ENCODE peak calls at places on chromosomes 12 and 14, in nine cellular contexts. One of them, this sample, is unnamed.

GRCh38 chr12:13099066-13099909 is 4.2 kb downstream of the GSG1 start:
- DNase-seq in amniotic epithelial cell: no peak
- DNase-seq in GDM1: peak
- DNase-seq in stimulated activated CD4-positive, alpha-beta T cell treated with anti-CD3 and anti-CD28 coated beads, Interleukin-1b, Interleukin-23, amount 100 ng/mL, for 1 hour: no peak
- DNase-seq in transverse colon: no peak
- DNase-seq in T-cell: no peak
- DNase-seq in activated CD8-positive, alpha-beta memory T cell treated with anti-CD3 and anti-CD28 coated beads for 4 hours: no peak
- DNase-seq in AML-193: peak
- DNase-seq in pancreas: no peak
- DNase-seq in this sample: no peak

GRCh38 chr12:46400406-46400805 is 27.8 kb upstream of the SLC38A2 start:
- DNase-seq in transverse colon: no peak
- DNase-seq in activated CD8-positive, alpha-beta memory T cell treated with anti-CD3 and anti-CD28 coated beads for 4 hours: no peak
- DNase-seq in pancreas: no peak
- DNase-seq in amniotic epithelial cell: peak
- DNase-seq in T-cell: no peak
- DNase-seq in AML-193: no peak
- DNase-seq in GDM1: no peak
- DNase-seq in stimulated activated CD4-positive, alpha-beta T cell treated with anti-CD3 and anti-CD28 coated beads, Interleukin-1b, Interleukin-23, amount 100 ng/mL, for 1 hour: no peak
- DNase-seq in this sample: no peak

GRCh38 chr14:100649173-100649519 is 61.9 kb upstream of the BEGAIN start:
- DNase-seq in stimulated activated CD4-positive, alpha-beta T cell treated with anti-CD3 and anti-CD28 coated beads, Interleukin-1b, Interleukin-23, amount 100 ng/mL, for 1 hour: no peak
- DNase-seq in GDM1: no peak
- DNase-seq in T-cell: no peak
- DNase-seq in activated CD8-positive, alpha-beta memory T cell treated with anti-CD3 and anti-CD28 coated beads for 4 hours: no peak
- DNase-seq in AML-193: no peak
- DNase-seq in amniotic epithelial cell: peak
- DNase-seq in transverse colon: no peak
- DNase-seq in pancreas: no peak
- DNase-seq in this sample: no peak

GRCh38 chr12:93322784-93323183 is 54.9 kb upstream of the NUDT4 start:
- DNase-seq in pancreas: no peak
- DNase-seq in AML-193: no peak
- DNase-seq in GDM1: no peak
- DNase-seq in T-cell: no peak
- DNase-seq in transverse colon: peak
- DNase-seq in activated CD8-positive, alpha-beta memory T cell treated with anti-CD3 and anti-CD28 coated beads for 4 hours: no peak
- DNase-seq in stimulated activated CD4-positive, alpha-beta T cell treated with anti-CD3 and anti-CD28 coated beads, Interleukin-1b, Interleukin-23, amount 100 ng/mL, for 1 hour: no peak
- DNase-seq in amniotic epithelial cell: peak
- DNase-seq in this sample: no peak

GRCh38 chr12:9211687-9212086 is 3.5 kb upstream of the PZP start:
- DNase-seq in AML-193: no peak
- DNase-seq in GDM1: no peak
- DNase-seq in pancreas: no peak
- DNase-seq in transverse colon: no peak
- DNase-seq in stimulated activated CD4-positive, alpha-beta T cell treated with anti-CD3 and anti-CD28 coated beads, Interleukin-1b, Interleukin-23, amount 100 ng/mL, for 1 hour: no peak
- DNase-seq in T-cell: no peak
- DNase-seq in amniotic epithelial cell: no peak
- DNase-seq in activated CD8-positive, alpha-beta memory T cell treated with anti-CD3 and anti-CD28 coated beads for 4 hours: no peak
- DNase-seq in this sample: no peak

GRCh38 chr12:13613297-13613696 is 368.1 kb downstream of the GRIN2B start:
- DNase-seq in activated CD8-positive, alpha-beta memory T cell treated with anti-CD3 and anti-CD28 coated beads for 4 hours: no peak
- DNase-seq in T-cell: no peak
- DNase-seq in amniotic epithelial cell: no peak
- DNase-seq in stimulated activated CD4-positive, alpha-beta T cell treated with anti-CD3 and anti-CD28 coated beads, Interleukin-1b, Interleukin-23, amount 100 ng/mL, for 1 hour: no peak
- DNase-seq in AML-193: no peak
- DNase-seq in pancreas: no peak
- DNase-seq in GDM1: no peak
- DNase-seq in transverse colon: no peak
- DNase-seq in this sample: no peak

GRCh38 chr12:76688627-76689026 is 75.3 kb upstream of the ZDHHC17 start:
- DNase-seq in stimulated activated CD4-positive, alpha-beta T cell treated with anti-CD3 and anti-CD28 coated beads, Interleukin-1b, Interleukin-23, amount 100 ng/mL, for 1 hour: no peak
- DNase-seq in activated CD8-positive, alpha-beta memory T cell treated with anti-CD3 and anti-CD28 coated beads for 4 hours: no peak
- DNase-seq in pancreas: no peak
- DNase-seq in T-cell: no peak
- DNase-seq in amniotic epithelial cell: no peak
- DNase-seq in transverse colon: no peak
- DNase-seq in GDM1: peak
- DNase-seq in AML-193: peak
- DNase-seq in this sample: no peak

GRCh38 chr12:7374423-7375144 is 69.4 kb downstream of the CD163L1 start:
- DNase-seq in transverse colon: peak
- DNase-seq in activated CD8-positive, alpha-beta memory T cell treated with anti-CD3 and anti-CD28 coated beads for 4 hours: no peak
- DNase-seq in amniotic epithelial cell: no peak
- DNase-seq in stimulated activated CD4-positive, alpha-beta T cell treated with anti-CD3 and anti-CD28 coated beads, Interleukin-1b, Interleukin-23, amount 100 ng/mL, for 1 hour: no peak
- DNase-seq in AML-193: peak
- DNase-seq in GDM1: peak
- DNase-seq in T-cell: no peak
- DNase-seq in pancreas: peak
- DNase-seq in this sample: no peak

GRCh38 chr14:93977790-93978581 is 1.6 kb upstream of the ASB2 start:
- DNase-seq in amniotic epithelial cell: peak
- DNase-seq in transverse colon: peak
- DNase-seq in T-cell: peak
- DNase-seq in GDM1: no peak
- DNase-seq in AML-193: no peak
- DNase-seq in pancreas: peak
- DNase-seq in stimulated activated CD4-positive, alpha-beta T cell treated with anti-CD3 and anti-CD28 coated beads, Interleukin-1b, Interleukin-23, amount 100 ng/mL, for 1 hour: peak
- DNase-seq in activated CD8-positive, alpha-beta memory T cell treated with anti-CD3 and anti-CD28 coated beads for 4 hours: peak
- DNase-seq in this sample: no peak

GRCh38 chr14:68571928-68572525 is 220.8 kb downstream of the ZFP36L1 start:
- DNase-seq in stimulated activated CD4-positive, alpha-beta T cell treated with anti-CD3 and anti-CD28 coated beads, Interleukin-1b, Interleukin-23, amount 100 ng/mL, for 1 hour: no peak
- DNase-seq in amniotic epithelial cell: no peak
- DNase-seq in pancreas: no peak
- DNase-seq in GDM1: no peak
- DNase-seq in AML-193: no peak
- DNase-seq in activated CD8-positive, alpha-beta memory T cell treated with anti-CD3 and anti-CD28 coated beads for 4 hours: no peak
- DNase-seq in transverse colon: no peak
- DNase-seq in T-cell: no peak
- DNase-seq in this sample: no peak

GRCh38 chr14:66121859-66122258 is 364.3 kb upstream of the CCDC196 start:
- DNase-seq in stimulated activated CD4-positive, alpha-beta T cell treated with anti-CD3 and anti-CD28 coated beads, Interleukin-1b, Interleukin-23, amount 100 ng/mL, for 1 hour: no peak
- DNase-seq in amniotic epithelial cell: no peak
- DNase-seq in GDM1: no peak
- DNase-seq in transverse colon: no peak
- DNase-seq in activated CD8-positive, alpha-beta memory T cell treated with anti-CD3 and anti-CD28 coated beads for 4 hours: no peak
- DNase-seq in T-cell: no peak
- DNase-seq in AML-193: no peak
- DNase-seq in pancreas: no peak
- DNase-seq in this sample: no peak

GRCh38 chr14:24145700-24146621 is at the start of gene PSME2:
- DNase-seq in AML-193: no peak
- DNase-seq in stimulated activated CD4-positive, alpha-beta T cell treated with anti-CD3 and anti-CD28 coated beads, Interleukin-1b, Interleukin-23, amount 100 ng/mL, for 1 hour: no peak
- DNase-seq in GDM1: no peak
- DNase-seq in T-cell: no peak
- DNase-seq in amniotic epithelial cell: peak
- DNase-seq in transverse colon: no peak
- DNase-seq in pancreas: no peak
- DNase-seq in activated CD8-positive, alpha-beta memory T cell treated with anti-CD3 and anti-CD28 coated beads for 4 hours: no peak
- DNase-seq in this sample: no peak

GRCh38 chr12:111926631-111927030 is 84.6 kb downstream of the MAPKAPK5 start:
- DNase-seq in transverse colon: no peak
- DNase-seq in stimulated activated CD4-positive, alpha-beta T cell treated with anti-CD3 and anti-CD28 coated beads, Interleukin-1b, Interleukin-23, amount 100 ng/mL, for 1 hour: no peak
- DNase-seq in amniotic epithelial cell: no peak
- DNase-seq in AML-193: no peak
- DNase-seq in activated CD8-positive, alpha-beta memory T cell treated with anti-CD3 and anti-CD28 coated beads for 4 hours: no peak
- DNase-seq in T-cell: no peak
- DNase-seq in GDM1: no peak
- DNase-seq in pancreas: no peak
- DNase-seq in this sample: no peak

GRCh38 chr12:24423611-24424010 is 474.1 kb upstream of the SOX5 start:
- DNase-seq in transverse colon: no peak
- DNase-seq in amniotic epithelial cell: no peak
- DNase-seq in GDM1: no peak
- DNase-seq in stimulated activated CD4-positive, alpha-beta T cell treated with anti-CD3 and anti-CD28 coated beads, Interleukin-1b, Interleukin-23, amount 100 ng/mL, for 1 hour: no peak
- DNase-seq in T-cell: no peak
- DNase-seq in pancreas: no peak
- DNase-seq in AML-193: no peak
- DNase-seq in activated CD8-positive, alpha-beta memory T cell treated with anti-CD3 and anti-CD28 coated beads for 4 hours: no peak
- DNase-seq in this sample: no peak

GRCh38 chr12:93540506-93540905 is 32.0 kb upstream of the SOCS2 start:
- DNase-seq in activated CD8-positive, alpha-beta memory T cell treated with anti-CD3 and anti-CD28 coated beads for 4 hours: no peak
- DNase-seq in pancreas: no peak
- DNase-seq in AML-193: no peak
- DNase-seq in amniotic epithelial cell: no peak
- DNase-seq in transverse colon: no peak
- DNase-seq in GDM1: no peak
- DNase-seq in T-cell: no peak
- DNase-seq in stimulated activated CD4-positive, alpha-beta T cell treated with anti-CD3 and anti-CD28 coated beads, Interleukin-1b, Interleukin-23, amount 100 ng/mL, for 1 hour: no peak
- DNase-seq in this sample: no peak

GRCh38 chr14:52131640-52132320 is 62.9 kb upstream of the NID2 start:
- DNase-seq in stimulated activated CD4-positive, alpha-beta T cell treated with anti-CD3 and anti-CD28 coated beads, Interleukin-1b, Interleukin-23, amount 100 ng/mL, for 1 hour: no peak
- DNase-seq in pancreas: no peak
- DNase-seq in GDM1: peak
- DNase-seq in activated CD8-positive, alpha-beta memory T cell treated with anti-CD3 and anti-CD28 coated beads for 4 hours: no peak
- DNase-seq in transverse colon: peak
- DNase-seq in T-cell: peak
- DNase-seq in amniotic epithelial cell: peak
- DNase-seq in AML-193: peak
- DNase-seq in this sample: no peak

GRCh38 chr14:65286443-65286842 is 126.1 kb upstream of the FUT8 start:
- DNase-seq in AML-193: no peak
- DNase-seq in stimulated activated CD4-positive, alpha-beta T cell treated with anti-CD3 and anti-CD28 coated beads, Interleukin-1b, Interleukin-23, amount 100 ng/mL, for 1 hour: no peak
- DNase-seq in amniotic epithelial cell: no peak
- DNase-seq in T-cell: no peak
- DNase-seq in pancreas: no peak
- DNase-seq in activated CD8-positive, alpha-beta memory T cell treated with anti-CD3 and anti-CD28 coated beads for 4 hours: no peak
- DNase-seq in GDM1: no peak
- DNase-seq in transverse colon: no peak
- DNase-seq in this sample: no peak

GRCh38 chr12:24045816-24046257 is 96.4 kb upstream of the SOX5 start:
- DNase-seq in stimulated activated CD4-positive, alpha-beta T cell treated with anti-CD3 and anti-CD28 coated beads, Interleukin-1b, Interleukin-23, amount 100 ng/mL, for 1 hour: no peak
- DNase-seq in transverse colon: no peak
- DNase-seq in activated CD8-positive, alpha-beta memory T cell treated with anti-CD3 and anti-CD28 coated beads for 4 hours: no peak
- DNase-seq in T-cell: no peak
- DNase-seq in pancreas: no peak
- DNase-seq in amniotic epithelial cell: peak
- DNase-seq in AML-193: no peak
- DNase-seq in GDM1: no peak
- DNase-seq in this sample: no peak

GRCh38 chr12:107057071-107057834 is 36.1 kb downstream of the CRY1 start:
- DNase-seq in T-cell: no peak
- DNase-seq in pancreas: no peak
- DNase-seq in GDM1: no peak
- DNase-seq in stimulated activated CD4-positive, alpha-beta T cell treated with anti-CD3 and anti-CD28 coated beads, Interleukin-1b, Interleukin-23, amount 100 ng/mL, for 1 hour: no peak
- DNase-seq in amniotic epithelial cell: peak
- DNase-seq in activated CD8-positive, alpha-beta memory T cell treated with anti-CD3 and anti-CD28 coated beads for 4 hours: no peak
- DNase-seq in AML-193: no peak
- DNase-seq in transverse colon: no peak
- DNase-seq in this sample: no peak

GRCh38 chr12:56074396-56074795 is 5.6 kb upstream of the ERBB3 start:
- DNase-seq in transverse colon: no peak
- DNase-seq in stimulated activated CD4-positive, alpha-beta T cell treated with anti-CD3 and anti-CD28 coated beads, Interleukin-1b, Interleukin-23, amount 100 ng/mL, for 1 hour: no peak
- DNase-seq in amniotic epithelial cell: no peak
- DNase-seq in pancreas: no peak
- DNase-seq in AML-193: no peak
- DNase-seq in activated CD8-positive, alpha-beta memory T cell treated with anti-CD3 and anti-CD28 coated beads for 4 hours: no peak
- DNase-seq in GDM1: no peak
- DNase-seq in T-cell: no peak
- DNase-seq in this sample: no peak

GRCh38 chr14:68367444-68368014 is 425.3 kb downstream of the ZFP36L1 start:
- DNase-seq in T-cell: no peak
- DNase-seq in transverse colon: no peak
- DNase-seq in activated CD8-positive, alpha-beta memory T cell treated with anti-CD3 and anti-CD28 coated beads for 4 hours: no peak
- DNase-seq in stimulated activated CD4-positive, alpha-beta T cell treated with anti-CD3 and anti-CD28 coated beads, Interleukin-1b, Interleukin-23, amount 100 ng/mL, for 1 hour: no peak
- DNase-seq in AML-193: no peak
- DNase-seq in amniotic epithelial cell: peak
- DNase-seq in GDM1: no peak
- DNase-seq in pancreas: no peak
- DNase-seq in this sample: no peak

GRCh38 chr14:56422703-56423213 is 156.8 kb upstream of the TMEM260 start:
- DNase-seq in AML-193: peak
- DNase-seq in T-cell: no peak
- DNase-seq in stimulated activated CD4-positive, alpha-beta T cell treated with anti-CD3 and anti-CD28 coated beads, Interleukin-1b, Interleukin-23, amount 100 ng/mL, for 1 hour: no peak
- DNase-seq in transverse colon: peak
- DNase-seq in GDM1: no peak
- DNase-seq in activated CD8-positive, alpha-beta memory T cell treated with anti-CD3 and anti-CD28 coated beads for 4 hours: no peak
- DNase-seq in amniotic epithelial cell: peak
- DNase-seq in pancreas: peak
- DNase-seq in this sample: no peak

GRCh38 chr14:102516531-102517411 is 7.2 kb upstream of the ANKRD9 start:
- DNase-seq in stimulated activated CD4-positive, alpha-beta T cell treated with anti-CD3 and anti-CD28 coated beads, Interleukin-1b, Interleukin-23, amount 100 ng/mL, for 1 hour: peak
- DNase-seq in AML-193: peak
- DNase-seq in amniotic epithelial cell: no peak
- DNase-seq in T-cell: peak
- DNase-seq in activated CD8-positive, alpha-beta memory T cell treated with anti-CD3 and anti-CD28 coated beads for 4 hours: no peak
- DNase-seq in transverse colon: peak
- DNase-seq in GDM1: peak
- DNase-seq in pancreas: peak
- DNase-seq in this sample: peak

GRCh38 chr14:100677925-100678765 is 48.5 kb upstream of the DLK1 start:
- DNase-seq in GDM1: no peak
- DNase-seq in pancreas: no peak
- DNase-seq in amniotic epithelial cell: peak
- DNase-seq in activated CD8-positive, alpha-beta memory T cell treated with anti-CD3 and anti-CD28 coated beads for 4 hours: no peak
- DNase-seq in stimulated activated CD4-positive, alpha-beta T cell treated with anti-CD3 and anti-CD28 coated beads, Interleukin-1b, Interleukin-23, amount 100 ng/mL, for 1 hour: no peak
- DNase-seq in transverse colon: peak
- DNase-seq in T-cell: no peak
- DNase-seq in AML-193: no peak
- DNase-seq in this sample: no peak

GRCh38 chr14:37019488-37019887 is 152.9 kb downstream of the SLC25A21 start:
- DNase-seq in activated CD8-positive, alpha-beta memory T cell treated with anti-CD3 and anti-CD28 coated beads for 4 hours: no peak
- DNase-seq in pancreas: no peak
- DNase-seq in T-cell: no peak
- DNase-seq in AML-193: no peak
- DNase-seq in GDM1: no peak
- DNase-seq in amniotic epithelial cell: no peak
- DNase-seq in transverse colon: no peak
- DNase-seq in stimulated activated CD4-positive, alpha-beta T cell treated with anti-CD3 and anti-CD28 coated beads, Interleukin-1b, Interleukin-23, amount 100 ng/mL, for 1 hour: no peak
- DNase-seq in this sample: no peak

GRCh38 chr12:106358410-106359241 is 1.1 kb downstream of the POLR3B start:
- DNase-seq in stimulated activated CD4-positive, alpha-beta T cell treated with anti-CD3 and anti-CD28 coated beads, Interleukin-1b, Interleukin-23, amount 100 ng/mL, for 1 hour: no peak
- DNase-seq in activated CD8-positive, alpha-beta memory T cell treated with anti-CD3 and anti-CD28 coated beads for 4 hours: no peak
- DNase-seq in GDM1: no peak
- DNase-seq in AML-193: peak
- DNase-seq in T-cell: no peak
- DNase-seq in amniotic epithelial cell: peak
- DNase-seq in transverse colon: peak
- DNase-seq in pancreas: no peak
- DNase-seq in this sample: peak

GRCh38 chr12:131007031-131007793 is 53.5 kb downstream of the ADGRD1 start:
- DNase-seq in AML-193: no peak
- DNase-seq in pancreas: peak
- DNase-seq in stimulated activated CD4-positive, alpha-beta T cell treated with anti-CD3 and anti-CD28 coated beads, Interleukin-1b, Interleukin-23, amount 100 ng/mL, for 1 hour: no peak
- DNase-seq in activated CD8-positive, alpha-beta memory T cell treated with anti-CD3 and anti-CD28 coated beads for 4 hours: no peak
- DNase-seq in GDM1: no peak
- DNase-seq in amniotic epithelial cell: no peak
- DNase-seq in transverse colon: peak
- DNase-seq in T-cell: no peak
- DNase-seq in this sample: no peak

GRCh38 chr12:14384783-14385638 is 19.5 kb downstream of the ATF7IP start:
- DNase-seq in T-cell: peak
- DNase-seq in transverse colon: peak
- DNase-seq in GDM1: peak
- DNase-seq in amniotic epithelial cell: peak
- DNase-seq in activated CD8-positive, alpha-beta memory T cell treated with anti-CD3 and anti-CD28 coated beads for 4 hours: peak
- DNase-seq in stimulated activated CD4-positive, alpha-beta T cell treated with anti-CD3 and anti-CD28 coated beads, Interleukin-1b, Interleukin-23, amount 100 ng/mL, for 1 hour: peak
- DNase-seq in pancreas: no peak
- DNase-seq in AML-193: peak
- DNase-seq in this sample: peak

GRCh38 chr12:6603095-6603567 is 4.0 kb downstream of the CHD4 start:
- DNase-seq in transverse colon: peak
- DNase-seq in pancreas: no peak
- DNase-seq in AML-193: no peak
- DNase-seq in GDM1: no peak
- DNase-seq in T-cell: no peak
- DNase-seq in stimulated activated CD4-positive, alpha-beta T cell treated with anti-CD3 and anti-CD28 coated beads, Interleukin-1b, Interleukin-23, amount 100 ng/mL, for 1 hour: no peak
- DNase-seq in activated CD8-positive, alpha-beta memory T cell treated with anti-CD3 and anti-CD28 coated beads for 4 hours: no peak
- DNase-seq in amniotic epithelial cell: peak
- DNase-seq in this sample: no peak